ENCODE peak calls at places on chromosome 11, in four cellular contexts. E is GM12878, Y is H1, J is HepG2. Q is an unnamed sample.

GRCh38 chr11:75593337-75593915 is 31.4 kb downstream of the SERPINH1 start:
- DNase-seq in J (peak; percentile 8), E (no peak), Y (no peak), Q (no peak)

GRCh38 chr11:11979487-11980117 is 28.8 kb downstream of the DKK3 start:
- DNase-seq in E (no peak), J (no peak), Y (no peak), Q (no peak)

GRCh38 chr11:113470233-113470632 is 5.0 kb downstream of the DRD2 start:
- DNase-seq in J (no peak), Y (no peak), E (no peak), Q (no peak)

GRCh38 chr11:68461284-68461861 is 821 bp downstream of the PPP6R3 start:
- DNase-seq in Y (no peak), E (no peak), J (no peak), Q (no peak)

GRCh38 chr11:112785717-112786116 is 175.5 kb upstream of the NCAM1 start:
- DNase-seq in Y (no peak), E (no peak), J (no peak), Q (no peak)

GRCh38 chr11:120517390-120518315 is 6.1 kb downstream of the GRIK4 start:
- DNase-seq in Y (no peak), J (no peak), E (no peak), Q (no peak)

GRCh38 chr11:35390737-35391682 is 28.3 kb downstream of the SLC1A2 start:
- DNase-seq in Y (no peak), J (peak; percentile 78), E (peak; percentile 82), Q (no peak)

GRCh38 chr11:25244126-25244525 is 747.3 kb downstream of the LUZP2 start:
- DNase-seq in Y (no peak), E (no peak), J (no peak), Q (no peak)

GRCh38 chr11:96567193-96567592 is 177.4 kb downstream of the JRKL start:
- DNase-seq in Y (no peak), J (no peak), E (no peak), Q (no peak)

GRCh38 chr11:77557553-77557952 is 32.2 kb upstream of the AQP11 start:
- DNase-seq in E (no peak), Y (peak; percentile 19), J (peak; percentile 33), Q (peak; percentile 51)

GRCh38 chr11:108496643-108497256 is 1.4 kb downstream of the POGLUT3 start:
- DNase-seq in J (no peak), Y (no peak), E (no peak), Q (no peak)

GRCh38 chr11:131980878-131981668 is 610.7 kb downstream of the NTM start:
- DNase-seq in J (no peak), Y (no peak), E (no peak), Q (no peak)

GRCh38 chr11:106917973-106918372 is 100.3 kb downstream of the GUCY1A2 start:
- DNase-seq in E (no peak), J (peak; percentile 1), Y (peak; percentile 15), Q (peak; percentile 32)

GRCh38 chr11:79259800-79260199 is 181.0 kb downstream of the TENM4 start:
- DNase-seq in J (no peak), E (no peak), Y (no peak), Q (no peak)

GRCh38 chr11:119589011-119589410 is 140.0 kb downstream of the NECTIN1 start:
- DNase-seq in E (no peak), Y (no peak), J (no peak), Q (no peak)

GRCh38 chr11:7858001-7858400 is 61.3 kb upstream of the OR5P2 start:
- DNase-seq in J (no peak), E (no peak), Y (no peak), Q (no peak)

GRCh38 chr11:65559951-65560537 is 1.9 kb upstream of the LTBP3 start:
- DNase-seq in E (no peak), J (peak; percentile 64), Y (no peak), Q (no peak)

GRCh38 chr11:111776398-111777093 is 10.4 kb upstream of the PPP2R1B start:
- DNase-seq in J (no peak), Y (no peak), E (peak; percentile 72), Q (no peak)

GRCh38 chr11:67504950-67505561 is at the start of gene PITPNM1:
- DNase-seq in Y (no peak), J (peak; percentile 29), E (no peak), Q (peak; percentile 36)

GRCh38 chr11:62399172-62399867 is 19.5 kb upstream of the SCGB1A1 start:
- DNase-seq in J (no peak), E (no peak), Y (no peak), Q (no peak)

GRCh38 chr11:61054513-61054912 is 47.8 kb upstream of the CD5 start:
- DNase-seq in Y (no peak), J (no peak), E (no peak), Q (no peak)

GRCh38 chr11:124864892-124865180 is 396 bp upstream of the ROBO3 start:
- DNase-seq in J (no peak), E (no peak), Y (no peak), Q (no peak)

GRCh38 chr11:126607374-126607773 is 251.9 kb downstream of the ST3GAL4 start:
- DNase-seq in J (peak; percentile 33), Y (peak; percentile 61), E (no peak), Q (no peak)

GRCh38 chr11:125357551-125357950 is 138.5 kb downstream of the FEZ1 start:
- DNase-seq in Y (no peak), J (no peak), E (no peak), Q (no peak)

GRCh38 chr11:65362320-65362931 is 7.9 kb downstream of the TIGD3 start:
- DNase-seq in Y (no peak), E (peak; percentile 67), J (no peak), Q (no peak)

GRCh38 chr11:128553662-128554392 is 33.5 kb downstream of the ETS1 start:
- DNase-seq in Y (no peak), E (no peak), J (no peak), Q (no peak)

GRCh38 chr11:111069076-111069475 is 176.4 kb upstream of the POU2AF2 start:
- DNase-seq in Y (peak; percentile 23), E (no peak), J (peak; percentile 45), Q (peak; percentile 28)

GRCh38 chr11:111796696-111797095 is 30.5 kb upstream of the PPP2R1B start:
- DNase-seq in E (no peak), Y (no peak), J (no peak), Q (no peak)

GRCh38 chr11:109864834-109865557 is 228.2 kb upstream of the ZC3H12C start:
- DNase-seq in J (no peak), Y (no peak), E (no peak), Q (no peak)

GRCh38 chr11:69374110-69374981 is 80.4 kb downstream of the MYEOV start:
- DNase-seq in J (no peak), E (no peak), Y (no peak), Q (no peak)

GRCh38 chr11:6251990-6252473 is 7.6 kb upstream of the CCKBR start:
- DNase-seq in E (no peak), Y (no peak), J (no peak), Q (no peak)

GRCh38 chr11:95243658-95244057 is 12.7 kb upstream of the SESN3 start:
- DNase-seq in J (no peak), E (no peak), Y (no peak), Q (no peak)

GRCh38 chr11:3611976-3612678 is 29.7 kb downstream of the ART5 start:
- DNase-seq in Y (no peak), E (no peak), J (no peak), Q (no peak)

GRCh38 chr11:108008656-108009496 is at the start of gene CUL5:
- DNase-seq in Y (peak; percentile 62), E (peak; percentile 60), J (peak; percentile 85), Q (peak; percentile 83)

GRCh38 chr11:15158351-15159015 is 43.8 kb downstream of the INSC start:
- DNase-seq in Y (no peak), E (no peak), J (no peak), Q (no peak)
- TF ChIP-seq SUZ12 in Y (no peak), E (no peak), J (no peak), Q (no peak)

GRCh38 chr11:29119691-29120328 is 897.0 kb downstream of the KCNA4 start:
- DNase-seq in Y (no peak), E (no peak), J (no peak), Q (no peak)
- H3K9ac ChIP-seq in Y (no peak overlapping the region), E (no peak overlapping the region), J (no peak overlapping the region), Q (no peak overlapping the region)

GRCh38 chr11:1076061-1076665 is 1.5 kb downstream of the MUC2 start:
- DNase-seq in Y (no peak), E (no peak), J (no peak), Q (no peak)

GRCh38 chr11:1074244-1075221 is at the start of gene MUC2:
- DNase-seq in E (no peak), Y (no peak), J (no peak), Q (no peak)

GRCh38 chr11:1073851-1074243 is 827 bp upstream of the MUC2 start:
- DNase-seq in J (no peak), E (no peak), Y (no peak), Q (no peak)

GRCh38 chr11:1077033-1077416 is 2.4 kb downstream of the MUC2 start:
- DNase-seq in E (no peak), Y (no peak), J (no peak), Q (no peak)

GRCh38 chr11:1075341-1075911 is 752 bp downstream of the MUC2 start:
- DNase-seq in J (no peak), E (no peak), Y (no peak), Q (no peak)
- TF ChIP-seq SUZ12 in J (no peak), E (no peak), Y (no peak), Q (no peak)

GRCh38 chr11:64224891-64225607 is 937 bp downstream of the TRPT1 start:
- DNase-seq in E (no peak), J (no peak), Y (no peak), Q (no peak)
- H3K9ac ChIP-seq in E (peak overlapping the region; percentile 98), J (peak overlapping the region; percentile 77), Y (no peak overlapping the region), Q (peak overlapping the region; percentile 94)

DNA sequence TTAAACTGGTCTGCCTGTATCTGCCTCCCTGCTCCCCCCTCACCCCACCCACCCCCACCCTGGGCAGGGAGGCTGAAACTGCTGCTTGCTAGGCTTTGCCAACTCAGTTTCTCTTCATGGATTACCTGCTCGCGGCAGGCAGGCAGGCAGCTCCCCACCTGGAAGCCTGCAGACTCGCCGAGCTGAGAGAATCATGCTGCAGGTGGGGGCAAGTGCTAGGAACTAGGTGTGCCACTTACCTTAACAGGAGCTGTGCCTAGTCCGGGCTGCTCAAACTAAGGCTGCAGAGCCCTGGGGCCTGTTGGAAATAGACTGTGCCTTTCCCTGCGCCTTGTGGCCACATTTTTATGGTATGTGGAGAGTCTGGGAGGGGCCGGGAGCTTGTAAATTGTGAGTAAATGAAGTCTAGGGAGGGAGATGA is 30.3 kb downstream of the MARK2 start:
- DNase-seq in E (no peak), J (no peak), Y (no peak), Q (no peak)
- TF ChIP-seq SUZ12 in E (no peak), J (no peak), Y (no peak), Q (no peak)

GRCh38 chr11:64150051-64150450 is 15.9 kb downstream of the MACROD1 start:
- DNase-seq in Y (no peak), E (no peak), J (no peak), Q (no peak)
- H3K9ac ChIP-seq in Y (no peak overlapping the region), E (no peak overlapping the region), J (no peak overlapping the region), Q (no peak overlapping the region)

Q was measured in NT2/D1.